ENCODE peak calls at places on chromosomes 13 and 19, in five cellular contexts. L is fibroblast of mammary gland, Q is aorta, D is HEK293T, V is H54. J is an unnamed sample.

GRCh38 chr19:12139309-12139708 is 841 bp downstream of the ZNF20 start:
- DNase-seq in Q (no peak), L (peak), D (no peak), V (no peak), J (peak)

GRCh38 chr19:11580665-11581418 is 3.4 kb upstream of the ACP5 start:
- DNase-seq in V (no peak), L (no peak), Q (no peak), D (no peak), J (peak)

GRCh38 chr13:111388851-111389500 is 68.5 kb downstream of the TEX29 start:
- DNase-seq in L (no peak), D (no peak), V (no peak), Q (no peak), J (no peak)

GRCh38 chr19:2250765-2251576 is 1.8 kb downstream of the AMH start:
- DNase-seq in D (no peak), Q (no peak), V (no peak), L (no peak), J (no peak)

GRCh38 chr13:98823442-98823841 is 71.0 kb upstream of the SLC15A1 start:
- DNase-seq in V (no peak), L (no peak), D (no peak), Q (no peak), J (no peak)

GRCh38 chr19:41297628-41298326 is 12.2 kb upstream of the CCDC97 start:
- DNase-seq in V (no peak), D (no peak), L (no peak), Q (no peak), J (peak)

GRCh38 chr19:10104665-10105221 is 1.4 kb upstream of the PPAN start:
- DNase-seq in D (no peak), L (no peak), V (no peak), Q (no peak), J (no peak)

GRCh38 chr13:54232700-54233099 is 1204.1 kb downstream of the OLFM4 start:
- DNase-seq in Q (no peak), D (peak), L (no peak), V (no peak), J (no peak)